ENCODE peak calls at places on chromosomes 1 and 21, in nine cellular contexts. T, C, Y, G, E, I, H, A and O are unnamed samples.

GRCh38 chr1:51551081-51551480 is 32.0 kb upstream of the EPS15 start:
- DNase-seq in T (no peak), H (no peak), C (no peak), Y (no peak), G (no peak), E (no peak), A (no peak), I (no peak), O (no peak)

GRCh38 chr1:12627308-12627707 is 9.3 kb upstream of the DHRS3 start:
- DNase-seq in E (no peak), I (no peak), G (no peak), C (no peak), Y (no peak), A (no peak), T (no peak), H (no peak), O (no peak)

GRCh38 chr1:211036701-211037494 is 97.0 kb downstream of the KCNH1 start:
- DNase-seq in E (no peak), G (peak), A (no peak), Y (no peak), I (no peak), T (no peak), C (peak), H (no peak), O (no peak)

GRCh38 chr21:43913928-43914327 is 48.9 kb downstream of the AGPAT3 start:
- DNase-seq in I (peak), C (no peak), Y (no peak), G (peak), H (no peak), E (no peak), A (no peak), T (peak), O (no peak)

GRCh38 chr1:234610061-234610581 is at the start of gene IRF2BP2:
- DNase-seq in H (peak), A (peak), Y (peak), T (peak), G (peak), I (peak), C (peak), E (peak), O (peak)

GRCh38 chr1:54086754-54087153 is 33.3 kb downstream of the TCEANC2 start:
- DNase-seq in Y (no peak), C (no peak), H (no peak), E (no peak), G (no peak), A (peak), T (no peak), I (no peak), O (no peak)

GRCh38 chr1:68313736-68314594 is 81.6 kb upstream of the WLS start:
- DNase-seq in C (no peak), G (no peak), H (no peak), Y (no peak), E (no peak), I (no peak), T (no peak), A (no peak), O (no peak)

GRCh38 chr1:199811163-199811562 is 216.3 kb upstream of the NR5A2 start:
- DNase-seq in Y (no peak), I (no peak), C (no peak), G (no peak), E (no peak), H (no peak), A (no peak), T (no peak), O (no peak)

GRCh38 chr1:156709743-156710489 is 4.5 kb upstream of the CRABP2 start:
- DNase-seq in A (peak), Y (no peak), H (no peak), C (peak), G (peak), E (no peak), I (peak), T (no peak), O (peak)

GRCh38 chr1:29772584-29772983 is 536.3 kb downstream of the PTPRU start:
- DNase-seq in A (no peak), Y (no peak), E (no peak), I (no peak), H (no peak), G (no peak), C (no peak), T (no peak), O (no peak)

GRCh38 chr1:65247419-65248359 is 61.7 kb upstream of the DNAJC6 start:
- DNase-seq in A (no peak), T (no peak), G (peak), C (peak), I (no peak), H (no peak), Y (no peak), E (peak), O (no peak)

GRCh38 chr1:225655509-225656258 is 2.8 kb upstream of the ENAH start:
- DNase-seq in I (no peak), T (no peak), E (peak), A (peak), H (peak), G (peak), C (peak), Y (no peak), O (peak)

GRCh38 chr1:84077476-84078107 is 66.5 kb upstream of the PRKACB start:
- DNase-seq in E (peak), I (peak), Y (peak), T (peak), A (peak), G (peak), C (peak), H (peak), O (peak)

GRCh38 chr1:112358798-112359408 is 37.1 kb upstream of the CTTNBP2NL start:
- DNase-seq in Y (peak), C (peak), T (peak), I (peak), H (peak), A (peak), E (peak), G (peak), O (peak)

GRCh38 chr1:238961790-238962189 is 424.6 kb upstream of the CHRM3 start:
- DNase-seq in G (no peak), A (no peak), Y (no peak), T (no peak), I (no peak), H (no peak), C (no peak), E (no peak), O (no peak)

GRCh38 chr1:144551107-144551542 is 41.6 kb upstream of the PPIAL4F start:
- DNase-seq in I (peak), T (no peak), E (no peak), A (no peak), H (peak), G (no peak), Y (no peak), C (no peak), O (no peak)